ENCODE peak calls at places on chromosome 14, in six cellular contexts. One of them, this sample, is unnamed.

GRCh38 chr14:91381801-91382670 is 35.6 kb downstream of the CCDC88C start:
- DNase-seq in hepatocyte: no peak
- DNase-seq in heart right ventricle: no peak
- DNase-seq in heart left ventricle: no peak
- DNase-seq in left ventricle myocardium inferior: no peak
- DNase-seq in tibial artery: no peak
- DNase-seq in this sample: no peak

GRCh38 chr14:54671537-54671936 is 104.6 kb downstream of the SAMD4A start:
- DNase-seq in left ventricle myocardium inferior: peak
- DNase-seq in heart right ventricle: no peak
- DNase-seq in tibial artery: no peak
- DNase-seq in heart left ventricle: no peak
- DNase-seq in hepatocyte: no peak
- DNase-seq in this sample: peak

GRCh38 chr14:105526781-105527380 is 498 bp downstream of the TMEM121 start:
- DNase-seq in tibial artery: no peak
- DNase-seq in heart right ventricle: no peak
- DNase-seq in hepatocyte: peak
- DNase-seq in left ventricle myocardium inferior: no peak
- DNase-seq in heart left ventricle: no peak
- DNase-seq in this sample: no peak

GRCh38 chr14:31909977-31910376 is 167.1 kb upstream of the ARHGAP5 start:
- DNase-seq in tibial artery: no peak
- DNase-seq in heart right ventricle: no peak
- DNase-seq in hepatocyte: no peak
- DNase-seq in left ventricle myocardium inferior: no peak
- DNase-seq in heart left ventricle: no peak
- DNase-seq in this sample: no peak

GRCh38 chr14:63039800-63040380 is 5.4 kb downstream of the KCNH5 start:
- DNase-seq in heart right ventricle: no peak
- DNase-seq in left ventricle myocardium inferior: no peak
- DNase-seq in hepatocyte: peak
- DNase-seq in tibial artery: no peak
- DNase-seq in heart left ventricle: no peak
- DNase-seq in this sample: no peak

GRCh38 chr14:101516401-101516800 is 44.9 kb upstream of the DIO3 start:
- DNase-seq in tibial artery: no peak
- DNase-seq in hepatocyte: no peak
- DNase-seq in heart left ventricle: no peak
- DNase-seq in left ventricle myocardium inferior: no peak
- DNase-seq in heart right ventricle: no peak
- DNase-seq in this sample: no peak

GRCh38 chr14:32934891-32935633 is 3.6 kb upstream of the NPAS3 start:
- DNase-seq in heart left ventricle: no peak
- DNase-seq in tibial artery: peak
- DNase-seq in heart right ventricle: no peak
- DNase-seq in hepatocyte: no peak
- DNase-seq in left ventricle myocardium inferior: no peak
- DNase-seq in this sample: no peak

GRCh38 chr14:56752428-56752827 is 57.9 kb downstream of the OTX2 start:
- DNase-seq in heart right ventricle: no peak
- DNase-seq in heart left ventricle: no peak
- DNase-seq in hepatocyte: peak
- DNase-seq in tibial artery: no peak
- DNase-seq in left ventricle myocardium inferior: no peak
- DNase-seq in this sample: no peak

GRCh38 chr14:90402009-90402408 is 5.2 kb downstream of the CALM1 start:
- DNase-seq in left ventricle myocardium inferior: no peak
- DNase-seq in heart left ventricle: no peak
- DNase-seq in tibial artery: no peak
- DNase-seq in hepatocyte: no peak
- DNase-seq in heart right ventricle: no peak
- DNase-seq in this sample: no peak

GRCh38 chr14:53152627-53152908 is 555 bp downstream of the DDHD1 start:
- DNase-seq in tibial artery: no peak
- DNase-seq in heart left ventricle: no peak
- DNase-seq in left ventricle myocardium inferior: no peak
- DNase-seq in heart right ventricle: no peak
- DNase-seq in hepatocyte: no peak
- DNase-seq in this sample: no peak

GRCh38 chr14:101553393-101553792 is 7.9 kb upstream of the DIO3 start:
- DNase-seq in heart right ventricle: no peak
- DNase-seq in heart left ventricle: no peak
- DNase-seq in tibial artery: no peak
- DNase-seq in left ventricle myocardium inferior: no peak
- DNase-seq in hepatocyte: no peak
- DNase-seq in this sample: no peak

GRCh38 chr14:32654106-32654505 is 284.6 kb upstream of the NPAS3 start:
- DNase-seq in left ventricle myocardium inferior: no peak
- DNase-seq in heart left ventricle: no peak
- DNase-seq in hepatocyte: no peak
- DNase-seq in tibial artery: no peak
- DNase-seq in heart right ventricle: no peak
- DNase-seq in this sample: no peak

GRCh38 chr14:101054671-101055070 is 151.1 kb upstream of the RTL1 start:
- DNase-seq in tibial artery: no peak
- DNase-seq in left ventricle myocardium inferior: no peak
- DNase-seq in heart left ventricle: no peak
- DNase-seq in heart right ventricle: no peak
- DNase-seq in hepatocyte: no peak
- DNase-seq in this sample: no peak

GRCh38 chr14:63147018-63147417 is 57.2 kb upstream of the RHOJ start:
- DNase-seq in heart left ventricle: no peak
- DNase-seq in hepatocyte: no peak
- DNase-seq in left ventricle myocardium inferior: no peak
- DNase-seq in heart right ventricle: no peak
- DNase-seq in tibial artery: no peak
- DNase-seq in this sample: no peak

GRCh38 chr14:100586520-100587247 is 533 bp downstream of the BEGAIN start:
- DNase-seq in left ventricle myocardium inferior: peak
- DNase-seq in tibial artery: no peak
- DNase-seq in heart left ventricle: no peak
- DNase-seq in heart right ventricle: peak
- DNase-seq in hepatocyte: peak
- DNase-seq in this sample: no peak

GRCh38 chr14:61493996-61494395 is 172.6 kb downstream of the PRKCH start:
- DNase-seq in left ventricle myocardium inferior: no peak
- DNase-seq in hepatocyte: no peak
- DNase-seq in heart left ventricle: no peak
- DNase-seq in heart right ventricle: no peak
- DNase-seq in tibial artery: no peak
- DNase-seq in this sample: no peak

GRCh38 chr14:61491876-61492440 is 170.6 kb downstream of the PRKCH start:
- DNase-seq in left ventricle myocardium inferior: no peak
- DNase-seq in heart right ventricle: no peak
- DNase-seq in tibial artery: peak
- DNase-seq in hepatocyte: no peak
- DNase-seq in heart left ventricle: peak
- DNase-seq in this sample: no peak

GRCh38 chr14:61491224-61491623 is 169.8 kb downstream of the PRKCH start:
- DNase-seq in tibial artery: no peak
- DNase-seq in heart left ventricle: no peak
- DNase-seq in heart right ventricle: no peak
- DNase-seq in left ventricle myocardium inferior: no peak
- DNase-seq in hepatocyte: peak
- DNase-seq in this sample: no peak

GRCh38 chr14:61492474-61492873 is 171.1 kb downstream of the PRKCH start:
- DNase-seq in heart right ventricle: no peak
- DNase-seq in hepatocyte: no peak
- DNase-seq in left ventricle myocardium inferior: no peak
- DNase-seq in tibial artery: no peak
- DNase-seq in heart left ventricle: no peak
- DNase-seq in this sample: no peak

DNA sequence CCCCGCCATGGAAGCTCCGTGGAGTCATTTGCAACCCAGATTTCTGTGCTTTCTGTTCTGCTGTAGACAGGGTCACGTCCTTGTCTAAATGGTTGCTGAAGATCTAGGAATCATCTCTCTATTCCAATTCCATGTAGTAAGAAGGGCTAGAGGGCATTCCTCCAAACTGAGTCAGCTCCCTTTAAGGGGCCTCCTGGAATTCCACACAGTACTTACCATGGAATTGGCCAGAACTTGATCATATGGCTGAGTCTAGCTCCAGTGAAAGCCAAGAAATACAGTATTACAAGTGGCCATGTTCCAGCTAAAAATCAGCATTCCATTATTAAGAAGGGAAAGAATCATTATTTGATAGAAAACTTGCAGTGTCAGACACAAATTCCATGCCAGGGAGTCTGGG is 171.9 kb downstream of the PRKCH start:
- DNase-seq in heart left ventricle: no peak
- DNase-seq in left ventricle myocardium inferior: no peak
- DNase-seq in hepatocyte: peak
- DNase-seq in heart right ventricle: no peak
- DNase-seq in tibial artery: no peak
- DNase-seq in this sample: no peak
- H3K4me3 ChIP-seq in heart left ventricle: no peak
- H3K4me3 ChIP-seq in left ventricle myocardium inferior: no peak
- H3K4me3 ChIP-seq in hepatocyte: no peak
- H3K4me3 ChIP-seq in heart right ventricle: no peak
- H3K4me3 ChIP-seq in tibial artery: no peak
- H3K4me3 ChIP-seq in this sample: no peak

DNA sequence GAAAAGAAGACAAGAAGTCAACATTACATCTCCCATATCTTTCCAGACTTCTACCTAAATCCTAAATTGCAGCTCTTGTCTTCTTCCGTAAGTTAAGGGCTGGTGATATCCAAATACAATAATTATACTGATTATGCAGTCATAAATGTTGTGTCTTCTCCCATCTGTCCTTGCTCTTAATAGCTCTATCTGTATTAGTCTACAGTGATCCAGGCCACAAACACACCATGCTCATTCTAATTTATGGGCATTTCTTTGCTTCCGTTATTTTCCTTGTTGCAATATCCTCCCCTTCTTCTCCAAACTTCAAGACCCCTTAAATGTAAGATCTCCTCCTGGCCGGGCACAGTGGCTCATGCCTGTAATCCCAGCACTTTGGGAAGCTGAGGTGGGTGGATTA is 3.7 kb upstream of the MDP1 start:
- DNase-seq in left ventricle myocardium inferior: no peak
- DNase-seq in hepatocyte: no peak
- DNase-seq in heart right ventricle: no peak
- DNase-seq in heart left ventricle: no peak
- DNase-seq in tibial artery: no peak
- DNase-seq in this sample: no peak
- H3K27ac ChIP-seq in left ventricle myocardium inferior: no peak
- H3K27ac ChIP-seq in hepatocyte: no peak
- H3K27ac ChIP-seq in heart right ventricle: no peak
- H3K27ac ChIP-seq in heart left ventricle: no peak
- H3K27ac ChIP-seq in tibial artery: no peak
- H3K27ac ChIP-seq in this sample: no peak

DNA sequence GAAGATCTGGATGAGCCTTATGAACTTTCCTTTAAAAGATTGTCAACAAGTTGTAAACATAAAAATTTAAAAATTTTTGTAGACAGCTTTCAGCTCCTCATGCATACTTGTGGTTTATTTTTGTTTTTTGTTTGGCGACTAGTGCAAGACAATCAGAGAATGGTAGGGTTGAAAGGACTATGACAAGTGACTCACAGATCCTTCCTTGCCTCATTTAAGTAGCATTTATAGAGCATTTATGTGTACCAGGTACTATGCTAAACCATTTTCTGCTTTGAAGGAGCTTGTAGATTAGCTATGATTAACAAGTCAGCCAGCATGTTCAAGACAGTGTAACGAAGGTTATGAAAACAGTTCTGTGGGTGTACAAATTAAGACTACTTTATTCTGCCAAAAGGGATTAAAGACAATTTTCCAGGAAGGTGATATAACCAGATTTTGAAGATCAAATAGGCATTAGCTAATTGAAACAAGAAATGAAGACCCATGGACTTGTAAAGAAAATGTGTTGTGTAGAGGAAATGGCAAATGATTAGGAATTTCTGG is 122.0 kb downstream of the PCNX1 start:
- DNase-seq in hepatocyte: no peak
- DNase-seq in heart right ventricle: no peak
- DNase-seq in left ventricle myocardium inferior: no peak
- DNase-seq in heart left ventricle: no peak
- DNase-seq in tibial artery: no peak
- DNase-seq in this sample: no peak
- H3K4me3 ChIP-seq in hepatocyte: no peak
- H3K4me3 ChIP-seq in heart right ventricle: no peak
- H3K4me3 ChIP-seq in left ventricle myocardium inferior: no peak
- H3K4me3 ChIP-seq in heart left ventricle: no peak
- H3K4me3 ChIP-seq in tibial artery: no peak
- H3K4me3 ChIP-seq in this sample: no peak

GRCh38 chr14:103510311-103511021 is 12.2 kb downstream of the CKB start:
- DNase-seq in tibial artery: no peak
- DNase-seq in hepatocyte: no peak
- DNase-seq in heart left ventricle: no peak
- DNase-seq in left ventricle myocardium inferior: no peak
- DNase-seq in heart right ventricle: no peak
- DNase-seq in this sample: no peak
- H3K27ac ChIP-seq in tibial artery: no peak
- H3K27ac ChIP-seq in hepatocyte: no peak
- H3K27ac ChIP-seq in heart left ventricle: no peak
- H3K27ac ChIP-seq in left ventricle myocardium inferior: no peak
- H3K27ac ChIP-seq in heart right ventricle: no peak
- H3K27ac ChIP-seq in this sample: no peak

GRCh38 chr14:45252356-45253069 is 489 bp downstream of the MIS18BP1 start:
- DNase-seq in left ventricle myocardium inferior: no peak
- DNase-seq in tibial artery: no peak
- DNase-seq in heart left ventricle: no peak
- DNase-seq in heart right ventricle: no peak
- DNase-seq in hepatocyte: peak
- DNase-seq in this sample: no peak

GRCh38 chr14:45251912-45252311 is 1.1 kb downstream of the MIS18BP1 start:
- DNase-seq in tibial artery: no peak
- DNase-seq in heart left ventricle: no peak
- DNase-seq in heart right ventricle: no peak
- DNase-seq in hepatocyte: no peak
- DNase-seq in left ventricle myocardium inferior: no peak
- DNase-seq in this sample: no peak

GRCh38 chr14:45254771-45255170 is 1.8 kb upstream of the MIS18BP1 start:
- DNase-seq in left ventricle myocardium inferior: no peak
- DNase-seq in heart left ventricle: no peak
- DNase-seq in hepatocyte: no peak
- DNase-seq in tibial artery: no peak
- DNase-seq in heart right ventricle: no peak
- DNase-seq in this sample: no peak

GRCh38 chr14:45253070-45253753 is at the start of gene MIS18BP1:
- DNase-seq in heart left ventricle: peak
- DNase-seq in heart right ventricle: peak
- DNase-seq in hepatocyte: peak
- DNase-seq in left ventricle myocardium inferior: peak
- DNase-seq in tibial artery: peak
- DNase-seq in this sample: peak

DNA sequence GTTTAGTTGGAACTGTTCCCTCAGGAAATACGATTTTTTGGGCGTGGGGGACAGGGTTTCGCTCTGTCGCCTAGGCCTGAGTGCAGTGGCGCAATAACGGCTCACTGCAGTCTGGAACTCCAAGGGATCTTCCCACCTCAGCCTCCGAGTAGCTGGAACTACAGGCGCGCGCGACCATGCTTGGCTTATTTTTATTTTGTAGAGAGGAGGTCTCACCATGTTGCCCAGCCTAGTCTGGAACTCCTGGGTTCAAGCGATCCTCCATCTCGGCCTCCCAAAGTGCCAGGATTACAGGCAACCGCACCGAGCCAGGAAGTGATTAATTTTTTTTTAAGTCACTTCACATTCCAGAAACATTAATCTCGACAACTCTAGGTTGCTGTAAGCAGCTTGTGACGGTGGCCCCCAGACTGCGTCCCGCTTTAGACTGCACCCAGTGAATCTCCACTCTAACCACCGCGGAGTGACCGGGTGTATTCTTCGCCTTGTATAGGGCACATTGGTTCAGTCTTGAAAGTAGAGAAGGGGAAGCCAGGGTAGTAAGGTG is 825 bp upstream of the MIS18BP1 start:
- DNase-seq in heart left ventricle: peak
- DNase-seq in heart right ventricle: peak
- DNase-seq in tibial artery: peak
- DNase-seq in hepatocyte: no peak
- DNase-seq in left ventricle myocardium inferior: peak
- DNase-seq in this sample: no peak
- H3K4me3 ChIP-seq in heart left ventricle: peak
- H3K4me3 ChIP-seq in heart right ventricle: peak
- H3K4me3 ChIP-seq in tibial artery: peak
- H3K4me3 ChIP-seq in hepatocyte: peak
- H3K4me3 ChIP-seq in left ventricle myocardium inferior: peak
- H3K4me3 ChIP-seq in this sample: peak